ENCODE peak calls at places on chromosome 17, in five cellular contexts. D, W, L, A and U are unnamed samples.

GRCh38 chr17:1000597-1001490 is 3.9 kb downstream of the TIMM22 start:
- DNase-seq in L (peak; percentile 55), D (no peak), A (no peak), W (no peak), U (peak; percentile 53)

GRCh38 chr17:48841395-48841831 is 10.6 kb downstream of the CALCOCO2 start:
- DNase-seq in D (no peak), L (no peak), W (no peak), A (no peak), U (no peak)

GRCh38 chr17:28317965-28318758 is 838 bp upstream of the TMEM97 start:
- DNase-seq in A (no peak), L (peak; percentile 22), D (no peak), W (no peak), U (peak; percentile 74)

GRCh38 chr17:360141-360705 is 7.6 kb upstream of the RPH3AL start:
- DNase-seq in D (no peak), W (no peak), L (no peak), A (no peak), U (no peak)

GRCh38 chr17:46717999-46718398 is 100.5 kb downstream of the WNT3 start:
- DNase-seq in W (no peak), L (no peak), A (no peak), D (no peak), U (no peak)

GRCh38 chr17:58319181-58320162 is 9.1 kb downstream of the TSPOAP1 start:
- DNase-seq in W (no peak), D (peak; percentile 4), L (no peak), A (no peak), U (peak; percentile 51)

GRCh38 chr17:5780476-5780875 is 196.2 kb upstream of the NLRP1 start:
- DNase-seq in A (no peak), L (no peak), D (no peak), W (no peak), U (no peak)

GRCh38 chr17:15185625-15185991 is 79.5 kb downstream of the PMP22 start:
- DNase-seq in A (peak; percentile 27), D (no peak), L (peak; percentile 51), W (no peak), U (no peak)

GRCh38 chr17:61467416-61468262 is 15.4 kb downstream of the TBX4 start:
- DNase-seq in W (no peak), L (peak; percentile 73), A (no peak), D (no peak), U (peak; percentile 81)

GRCh38 chr17:81471804-81472456 is 40.7 kb downstream of the ACTG1 start:
- DNase-seq in A (peak; percentile 60), L (peak; percentile 32), W (no peak), D (no peak), U (no peak)

GRCh38 chr17:55577687-55578086 is 66.4 kb upstream of the SMIM36 start:
- DNase-seq in A (no peak), D (no peak), L (no peak), W (no peak), U (peak; percentile 67)

GRCh38 chr17:32503251-32504165 is 16.7 kb downstream of the CDK5R1 start:
- DNase-seq in D (peak; percentile 36), L (no peak), A (no peak), W (no peak), U (peak; percentile 37)

GRCh38 chr17:41547921-41548843 is 20.1 kb upstream of the KRT19 start:
- DNase-seq in A (peak; percentile 51), L (no peak), D (no peak), W (peak; percentile 55), U (peak; percentile 94)

GRCh38 chr17:70074991-70075390 is at the start of gene KCNJ16:
- DNase-seq in D (no peak), W (no peak), A (no peak), L (no peak), U (no peak)
- H3K4me3 ChIP-seq in D (no peak within 1 kb of the TSS), W (no peak within 1 kb of the TSS), A (no peak within 1 kb of the TSS), L (no peak within 1 kb of the TSS), U (no peak within 1 kb of the TSS)

GRCh38 chr17:17692353-17693252 is 11.3 kb downstream of the RAI1 start:
- DNase-seq in W (no peak), L (no peak), D (no peak), A (no peak), U (no peak)

GRCh38 chr17:17693253-17693954 is 12.1 kb downstream of the RAI1 start:
- DNase-seq in D (no peak), A (peak; percentile 60), W (no peak), L (peak; percentile 54), U (peak; percentile 90)

GRCh38 chr17:17689312-17689711 is 8.1 kb downstream of the RAI1 start:
- DNase-seq in W (no peak), D (no peak), L (no peak), A (no peak), U (no peak)

GRCh38 chr17:17691468-17692263 is 10.4 kb downstream of the RAI1 start:
- DNase-seq in D (no peak), W (no peak), A (no peak), L (no peak), U (no peak)

GRCh38 chr17:17690156-17690737 is 9.0 kb downstream of the RAI1 start:
- DNase-seq in W (no peak), D (no peak), L (no peak), A (no peak), U (no peak)
- H3K4me1 ChIP-seq in W (peaks cover 76% of the 10 kb centered on the region), D (peaks cover 53% of the 10 kb centered on the region), L (peaks cover 22% of the 10 kb centered on the region), A (peaks cover 31% of the 10 kb centered on the region), U (no peaks in the 10 kb centered on the region)

GRCh38 chr17:67441052-67441738 is 64.1 kb downstream of the PITPNC1 start:
- DNase-seq in D (peak; percentile 80), L (no peak), W (no peak), A (peak; percentile 19), U (no peak)
- H3K4me3 ChIP-seq in D (peak overlapping the region; percentile 38), L (no peak overlapping the region), W (peak overlapping the region; percentile 22), A (peak overlapping the region; percentile 51), U (no peak overlapping the region)

GRCh38 chr17:73535746-73536145 is 108.5 kb downstream of the SDK2 start:
- DNase-seq in D (no peak), A (no peak), W (no peak), L (no peak), U (no peak)

GRCh38 chr17:73533127-73533526 is 111.1 kb downstream of the SDK2 start:
- DNase-seq in W (no peak), A (peak; percentile 45), L (no peak), D (no peak), U (no peak)

GRCh38 chr17:73534575-73534940 is 109.7 kb downstream of the SDK2 start:
- DNase-seq in D (no peak), A (no peak), W (no peak), L (peak; percentile 48), U (no peak)

GRCh38 chr17:73532441-73532901 is 111.8 kb downstream of the SDK2 start:
- DNase-seq in L (peak; percentile 26), W (no peak), A (no peak), D (no peak), U (no peak)

DNA sequence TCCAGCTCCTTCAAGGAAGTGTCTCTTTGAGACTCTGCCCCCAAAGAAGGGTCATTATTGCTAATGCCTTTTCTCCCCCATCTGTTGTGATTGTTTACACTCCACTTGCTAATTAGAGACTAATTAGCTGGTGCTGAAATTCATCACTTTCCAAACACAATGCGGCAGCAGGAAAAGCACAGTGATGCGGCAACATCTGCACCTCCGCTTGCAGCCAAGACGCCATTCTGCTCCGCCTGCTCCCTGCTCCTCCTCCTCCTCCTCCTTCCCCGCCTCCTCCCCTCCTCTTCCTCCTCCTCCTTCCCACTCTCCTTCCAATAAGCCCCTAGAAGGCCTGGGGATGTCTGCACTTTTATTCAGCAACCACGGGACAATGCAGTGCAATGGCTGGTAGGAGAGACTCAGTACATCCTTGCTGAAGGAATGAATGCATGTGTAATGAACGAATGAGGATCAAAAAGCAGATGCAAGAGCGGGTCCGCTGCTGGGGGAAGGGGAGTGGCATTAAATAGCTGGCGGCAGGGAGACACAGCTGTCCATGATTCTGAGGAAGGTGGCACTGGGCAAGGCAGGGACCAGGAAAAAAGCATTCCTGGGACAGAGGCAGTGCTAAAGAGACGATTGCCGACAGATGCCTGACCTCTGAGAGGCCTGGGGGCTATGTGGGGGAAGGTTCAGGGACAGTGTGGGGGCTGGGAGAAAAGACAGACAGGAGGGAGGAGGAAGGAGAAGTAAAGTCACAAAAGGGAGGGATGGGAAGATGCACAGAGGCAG is 110.3 kb downstream of the SDK2 start:
- DNase-seq in D (no peak), L (no peak), A (no peak), W (no peak), U (no peak)
- H3K4me1 ChIP-seq in D (peaks cover 4% of the 10 kb centered on the region), L (peaks cover 65% of the 10 kb centered on the region), A (no peaks in the 10 kb centered on the region), W (no peaks in the 10 kb centered on the region), U (no peaks in the 10 kb centered on the region)

DNA sequence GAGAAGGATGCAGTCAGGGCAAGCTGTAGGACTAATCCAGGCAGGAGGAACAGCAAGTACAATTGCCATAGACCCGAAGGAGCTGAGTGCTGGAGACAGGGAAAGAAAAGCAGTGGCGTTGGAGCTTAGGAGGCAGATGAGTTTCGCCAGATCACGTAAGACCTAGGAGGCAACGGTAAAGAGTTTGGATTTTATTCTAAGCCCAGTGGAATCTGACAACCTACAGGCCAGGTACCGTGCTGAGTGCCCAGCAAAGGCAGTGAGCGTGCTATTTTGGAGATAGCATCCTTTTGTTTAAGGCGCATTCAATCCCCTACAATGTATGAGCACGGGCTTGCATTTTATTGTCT is 1.2 kb downstream of the USP43 start:
- DNase-seq in W (no peak), D (no peak), L (no peak), A (no peak), U (no peak)
- H3K4me3 ChIP-seq in W (peak overlapping the region; percentile 60), D (no peak overlapping the region), L (no peak overlapping the region), A (no peak overlapping the region), U (no peak overlapping the region)

GRCh38 chr17:50203589-50204345 is 2.3 kb upstream of the COL1A1 start:
- DNase-seq in D (no peak), W (no peak), L (no peak), A (peak; percentile 60), U (peak; percentile 80)
- H3K4me1 ChIP-seq in D (peaks cover 25% of the 10 kb centered on the region), W (peaks cover 11% of the 10 kb centered on the region), L (peaks cover 19% of the 10 kb centered on the region), A (peaks cover 7% of the 10 kb centered on the region), U (no peaks in the 10 kb centered on the region)

GRCh38 chr17:3805581-3805980 is 4.6 kb upstream of the ITGAE start:
- DNase-seq in A (no peak), D (no peak), W (no peak), L (no peak), U (no peak)

GRCh38 chr17:3802461-3803307 is 1.7 kb upstream of the ITGAE start:
- DNase-seq in L (no peak), W (no peak), A (peak; percentile 42), D (no peak), U (no peak)

GRCh38 chr17:3803308-3803640 is 2.3 kb upstream of the ITGAE start:
- DNase-seq in W (no peak), L (no peak), D (no peak), A (no peak), U (no peak)

GRCh38 chr17:3801792-3802191 is 804 bp upstream of the ITGAE start:
- DNase-seq in A (no peak), D (no peak), L (no peak), W (no peak), U (peak; percentile 24)

DNA sequence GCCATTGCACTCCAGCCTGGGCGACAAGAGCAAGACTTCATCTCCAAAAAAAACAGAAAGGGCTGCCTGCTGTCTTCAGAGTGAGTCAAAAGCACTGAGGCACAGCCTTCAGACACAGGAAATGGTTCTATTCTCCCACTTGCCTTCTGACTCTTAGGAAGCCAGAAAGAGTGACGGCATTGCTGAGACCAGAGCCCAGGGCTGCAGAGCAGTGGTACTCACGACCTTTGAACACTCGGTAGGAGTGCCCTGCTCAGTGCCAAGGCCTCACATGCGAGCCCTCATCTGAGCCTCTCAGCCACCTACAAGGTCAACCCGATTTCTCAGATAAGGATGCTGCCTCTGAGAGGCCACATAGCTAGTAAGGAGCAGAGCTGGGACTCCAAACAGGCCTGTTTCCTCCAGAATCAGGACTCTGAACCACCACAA is 3.5 kb upstream of the ITGAE start:
- DNase-seq in A (no peak), L (no peak), D (no peak), W (no peak), U (no peak)
- H3K4me3 ChIP-seq in A (no peak overlapping the region), L (no peak overlapping the region), D (no peak overlapping the region), W (no peak overlapping the region), U (no peak overlapping the region)